ENCODE peak calls at places on chromosomes 16 and 17, in ten cellular contexts. M, P, V, G, U, Q, B, O, T and S are unnamed samples.

GRCh38 chr17:20191066-20191465 is 181.9 kb downstream of the SPECC1 start:
- DNase-seq in P (no peak), Q (no peak), T (no peak), O (no peak), M (no peak), G (no peak), B (no peak), U (no peak), V (no peak), S (no peak)

GRCh38 chr16:56111100-56111499 is 80.2 kb upstream of the GNAO1 start:
- DNase-seq in B (no peak), T (no peak), V (no peak), M (no peak), Q (no peak), O (no peak), G (no peak), U (no peak), P (no peak), S (no peak)

GRCh38 chr17:18121201-18121600 is 12.6 kb downstream of the MYO15A start:
- DNase-seq in V (no peak), B (no peak), P (no peak), O (no peak), G (no peak), Q (no peak), M (no peak), U (no peak), T (no peak), S (peak; percentile 80)

GRCh38 chr16:25260416-25260815 is 2.8 kb upstream of the ZKSCAN2 start:
- DNase-seq in U (no peak), V (no peak), T (no peak), M (no peak), G (no peak), P (no peak), Q (no peak), B (no peak), O (no peak), S (no peak)

GRCh38 chr16:83356986-83357385 is 450.8 kb upstream of the HSBP1 start:
- DNase-seq in M (no peak), U (no peak), T (no peak), B (no peak), O (no peak), P (no peak), Q (no peak), G (no peak), V (no peak), S (no peak)

GRCh38 chr16:2270070-2270462 is 2.1 kb upstream of the RNPS1 start:
- DNase-seq in V (no peak), G (no peak), P (no peak), B (no peak), U (peak; percentile 29), O (peak; percentile 57), M (no peak), Q (no peak), T (no peak), S (no peak)

GRCh38 chr17:38628441-38628840 is 22.7 kb upstream of the SRCIN1 start:
- DNase-seq in G (no peak), U (no peak), M (no peak), O (peak; percentile 58), P (no peak), Q (no peak), B (no peak), V (peak; percentile 45), T (no peak), S (peak; percentile 80)

GRCh38 chr17:2751482-2751881 is 2.0 kb upstream of the CCDC92B start:
- DNase-seq in V (no peak), U (no peak), B (no peak), M (no peak), O (no peak), Q (no peak), T (no peak), G (no peak), P (no peak), S (no peak)

GRCh38 chr16:14510939-14511797 is 118.9 kb downstream of the PARN start:
- DNase-seq in V (no peak), O (no peak), Q (no peak), M (no peak), B (no peak), T (no peak), P (no peak), U (no peak), G (no peak), S (no peak)

GRCh38 chr17:61401280-61402072 is 1.8 kb downstream of the TBX2 start:
- DNase-seq in U (no peak), Q (no peak), M (no peak), G (no peak), T (no peak), O (peak; percentile 73), V (no peak), B (no peak), P (no peak), S (no peak)

GRCh38 chr17:61400786-61401279 is 1.2 kb downstream of the TBX2 start:
- DNase-seq in G (no peak), O (peak; percentile 77), V (no peak), P (no peak), Q (no peak), T (no peak), U (no peak), B (no peak), M (no peak), S (peak; percentile 74)

GRCh38 chr17:61398721-61399130 is 917 bp upstream of the TBX2 start:
- DNase-seq in V (no peak), B (no peak), O (no peak), Q (no peak), T (no peak), U (peak; percentile 33), P (no peak), G (no peak), M (no peak), S (no peak)

GRCh38 chr17:61400058-61400785 is 579 bp downstream of the TBX2 start:
- DNase-seq in B (no peak), O (peak; percentile 85), V (no peak), T (peak; percentile 68), M (no peak), U (no peak), P (no peak), Q (no peak), G (no peak), S (peak; percentile 87)

DNA sequence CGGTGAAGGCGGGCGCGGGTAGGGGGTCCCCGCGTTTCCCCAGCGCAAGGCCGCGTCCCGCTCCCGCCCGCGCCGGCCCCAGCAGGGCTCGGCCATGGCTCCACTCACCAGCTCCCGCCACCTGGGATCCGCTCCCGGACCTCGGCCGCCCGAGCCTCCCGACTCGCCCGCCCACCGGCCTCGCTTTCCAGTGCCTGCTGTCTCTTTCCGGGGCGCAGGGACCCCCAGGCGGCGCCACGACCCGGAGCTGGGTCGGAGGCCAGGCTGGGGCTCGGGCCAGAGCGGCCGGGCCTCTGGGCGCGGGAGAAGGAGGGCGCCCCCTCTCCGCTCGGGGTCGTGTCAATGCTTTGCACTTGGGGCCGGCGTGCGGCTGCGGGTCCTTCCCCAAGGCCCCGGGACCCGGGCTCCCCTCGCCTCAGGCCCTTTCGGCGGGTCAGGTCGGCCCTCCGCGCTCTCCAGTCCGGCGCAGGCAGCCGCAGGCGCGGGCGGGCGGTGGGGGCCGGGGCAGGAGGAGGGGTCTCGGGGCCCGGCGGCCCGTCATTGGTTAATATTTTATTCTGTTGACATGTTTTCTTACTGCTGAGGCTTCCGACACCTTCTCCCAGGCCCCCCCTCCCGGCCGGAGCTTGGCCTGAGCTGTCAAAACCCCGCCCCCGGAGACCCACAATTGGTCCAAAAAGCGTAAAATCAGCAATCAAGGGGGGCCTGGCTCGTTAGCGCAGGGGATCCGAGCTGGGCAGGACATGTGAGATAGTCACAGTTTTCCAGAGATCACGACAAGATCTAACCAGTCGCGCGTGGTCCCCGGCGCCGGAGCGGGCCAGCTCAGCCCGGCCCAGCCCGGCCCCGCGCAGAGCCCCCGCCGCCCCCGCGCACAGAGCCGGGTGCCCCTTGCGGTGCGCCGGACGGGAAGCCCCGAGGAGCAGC is at the start of gene TBX2:
- DNase-seq in G (no peak), U (peak; percentile 38), M (peak; percentile 64), V (peak; percentile 89), T (peak; percentile 77), O (peak; percentile 98), B (peak; percentile 84), Q (peak; percentile 64), P (no peak), S (peak; percentile 96)
- H3K4me3 ChIP-seq in G (peak within 1 kb of the TSS; percentile 58), U (no peak within 1 kb of the TSS), M (peak within 1 kb of the TSS; percentile 77), V (peak within 1 kb of the TSS; percentile 78), T (peak within 1 kb of the TSS; percentile 88), O (peak within 1 kb of the TSS; percentile 100), B (peak within 1 kb of the TSS; percentile 51), Q (peak within 1 kb of the TSS; percentile 53), P (peak within 1 kb of the TSS; percentile 68), S (peak within 1 kb of the TSS; percentile 34)

GRCh38 chr17:40115101-40115436 is 6.7 kb upstream of the MSL1 start:
- DNase-seq in O (no peak), V (no peak), G (no peak), T (no peak), B (no peak), Q (no peak), U (no peak), P (no peak), M (no peak), S (no peak)

GRCh38 chr17:40113961-40114272 is 7.9 kb upstream of the MSL1 start:
- DNase-seq in P (no peak), B (no peak), Q (no peak), G (no peak), U (no peak), M (no peak), T (no peak), V (no peak), O (no peak), S (peak; percentile 38)

GRCh38 chr17:40121886-40122465 is at the start of gene MSL1:
- DNase-seq in Q (peak; percentile 88), T (peak; percentile 85), B (peak; percentile 89), V (peak; percentile 86), P (peak; percentile 91), U (peak; percentile 90), M (peak; percentile 93), G (peak; percentile 89), O (peak; percentile 98), S (peak; percentile 99)

GRCh38 chr17:40121191-40121885 is 433 bp upstream of the MSL1 start:
- DNase-seq in V (peak; percentile 65), P (no peak), U (peak; percentile 56), O (no peak), T (peak; percentile 27), B (peak; percentile 59), Q (no peak), G (no peak), M (peak; percentile 56), S (no peak)

GRCh38 chr17:40118093-40118492 is 3.7 kb upstream of the MSL1 start:
- DNase-seq in V (no peak), G (no peak), Q (no peak), O (no peak), P (no peak), T (no peak), U (no peak), M (no peak), B (no peak), S (no peak)
- H3K27me3 ChIP-seq in V (no peaks in the 10 kb centered on the region), G (no peaks in the 10 kb centered on the region), Q (no peaks in the 10 kb centered on the region), O (no peaks in the 10 kb centered on the region), P (no peaks in the 10 kb centered on the region), T (no peaks in the 10 kb centered on the region), U (no peaks in the 10 kb centered on the region), M (no peaks in the 10 kb centered on the region), B (no peaks in the 10 kb centered on the region), S (no peaks in the 10 kb centered on the region)

GRCh38 chr17:40104570-40105471 is 4.4 kb upstream of the NR1D1 start:
- DNase-seq in B (no peak), P (no peak), G (no peak), U (no peak), V (no peak), Q (peak; percentile 51), M (no peak), T (no peak), O (no peak), S (no peak)
- H3K36me3 ChIP-seq in B (no peaks in the 10 kb centered on the region), P (no peaks in the 10 kb centered on the region), G (no peaks in the 10 kb centered on the region), U (no peaks in the 10 kb centered on the region), V (no peaks in the 10 kb centered on the region), Q (no peaks in the 10 kb centered on the region), M (no peaks in the 10 kb centered on the region), T (no peaks in the 10 kb centered on the region), O (no peaks in the 10 kb centered on the region), S (no peaks in the 10 kb centered on the region)

GRCh38 chr17:50192116-50192872 is 9.1 kb downstream of the COL1A1 start:
- DNase-seq in M (no peak), V (no peak), P (no peak), B (no peak), Q (no peak), O (no peak), T (no peak), G (no peak), U (no peak), S (no peak)
- H3K4me3 ChIP-seq in M (no peak overlapping the region), V (no peak overlapping the region), P (no peak overlapping the region), B (no peak overlapping the region), Q (no peak overlapping the region), O (no peak overlapping the region), T (no peak overlapping the region), G (no peak overlapping the region), U (no peak overlapping the region), S (no peak overlapping the region)